ENCODE peak calls at places on chromosomes 5 and 9, in six cellular contexts. P is C1 segment of cervical spinal cord, R is NCI-H1092, W is adipocyte, N is GM04503, I is HCT116. T is an unnamed sample.

GRCh38 chr5:8864053-8864452 is 681.8 kb downstream of the SEMA5A start:
- DNase-seq in I (no peak), R (no peak), W (no peak), N (no peak), P (no peak), T (no peak)

GRCh38 chr5:53025506-53025905 is 36.4 kb downstream of the ITGA2 start:
- DNase-seq in W (no peak), P (no peak), R (no peak), I (no peak), N (no peak), T (no peak)

GRCh38 chr5:26482817-26483375 is 555.5 kb downstream of the CDH9 start:
- DNase-seq in P (no peak), W (peak), N (no peak), I (peak), R (peak), T (peak)

GRCh38 chr5:601771-602465 is 10.2 kb upstream of the CEP72 start:
- DNase-seq in I (no peak), R (no peak), W (no peak), P (no peak), N (no peak), T (no peak)

GRCh38 chr9:76181020-76181641 is 213.1 kb downstream of the RFK start:
- DNase-seq in N (no peak), W (no peak), R (no peak), I (peak), P (no peak), T (no peak)

GRCh38 chr5:168006473-168007130 is 284.8 kb upstream of the WWC1 start:
- DNase-seq in R (no peak), N (no peak), W (peak), I (no peak), P (no peak), T (no peak)

GRCh38 chr5:17455937-17456336 is 42.1 kb upstream of the TAF11L2 start:
- DNase-seq in R (no peak), N (no peak), P (no peak), W (no peak), I (no peak), T (no peak)

GRCh38 chr5:111016801-111017200 is 54.7 kb upstream of the TSLP start:
- DNase-seq in W (peak), I (no peak), R (no peak), P (no peak), N (no peak), T (peak)

GRCh38 chr5:87169300-87169991 is 98.2 kb upstream of the RASA1 start:
- DNase-seq in P (no peak), I (no peak), N (no peak), W (no peak), R (no peak), T (no peak)

GRCh38 chr9:105066265-105066865 is 138.4 kb upstream of the ABCA1 start:
- DNase-seq in W (no peak), N (no peak), R (no peak), P (no peak), I (no peak), T (no peak)

GRCh38 chr9:74443036-74443750 is 53.9 kb upstream of the RORB start:
- DNase-seq in W (no peak), N (no peak), I (no peak), R (no peak), P (no peak), T (no peak)

GRCh38 chr5:95725937-95726810 is 5.0 kb upstream of the RHOBTB3 start:
- DNase-seq in N (peak), W (peak), P (no peak), R (no peak), I (no peak), T (no peak)

GRCh38 chr5:153372433-153373167 is 117.9 kb upstream of the GRIA1 start:
- DNase-seq in W (no peak), I (no peak), N (no peak), P (no peak), R (peak), T (no peak)

GRCh38 chr5:148912714-148913398 is 86.4 kb downstream of the ADRB2 start:
- DNase-seq in P (no peak), R (no peak), I (peak), W (peak), N (peak), T (peak)

GRCh38 chr5:83484294-83484693 is 12.8 kb downstream of the VCAN start:
- DNase-seq in I (no peak), P (no peak), R (no peak), N (no peak), W (no peak), T (no peak)

GRCh38 chr5:10701567-10702039 is 59.4 kb downstream of the DAP start:
- DNase-seq in I (no peak), W (peak), R (no peak), P (no peak), N (no peak), T (peak)

T was measured in osteoblast.